ENCODE peak calls at places on chromosome 18, in seven cellular contexts. One of them, this sample, is unnamed. For H3K27me3, the result is how much of the 10 kb centered on the place peaks cover.

GRCh38 chr18:48553236-48553635 is 14.4 kb downstream of the CTIF start:
- DNase-seq in psoas muscle: no peak
- DNase-seq in HCT116: no peak
- DNase-seq in H9: no peak
- DNase-seq in cardiac muscle cell: no peak
- DNase-seq in lung: no peak
- DNase-seq in PC-3: no peak
- DNase-seq in this sample: no peak

GRCh38 chr18:79942786-79943607 is 8.5 kb downstream of the SLC66A2 start:
- DNase-seq in psoas muscle: peak
- DNase-seq in HCT116: no peak
- DNase-seq in H9: peak
- DNase-seq in cardiac muscle cell: no peak
- DNase-seq in lung: no peak
- DNase-seq in PC-3: no peak
- DNase-seq in this sample: no peak

GRCh38 chr18:5895300-5895885 is at the start of gene TMEM200C:
- DNase-seq in psoas muscle: no peak
- DNase-seq in HCT116: no peak
- DNase-seq in H9: no peak
- DNase-seq in cardiac muscle cell: peak
- DNase-seq in lung: no peak
- DNase-seq in PC-3: peak
- DNase-seq in this sample: no peak

GRCh38 chr18:75211721-75212625 is 1.4 kb downstream of the TSHZ1 start:
- DNase-seq in psoas muscle: peak
- DNase-seq in HCT116: no peak
- DNase-seq in H9: peak
- DNase-seq in cardiac muscle cell: peak
- DNase-seq in lung: peak
- DNase-seq in PC-3: peak
- DNase-seq in this sample: no peak

GRCh38 chr18:75438891-75439290 is 11.4 kb upstream of the SMIM21 start:
- DNase-seq in psoas muscle: no peak
- DNase-seq in HCT116: no peak
- DNase-seq in H9: no peak
- DNase-seq in cardiac muscle cell: no peak
- DNase-seq in lung: no peak
- DNase-seq in PC-3: no peak
- DNase-seq in this sample: no peak

GRCh38 chr18:77113361-77114069 is 19.1 kb downstream of the MBP start:
- DNase-seq in psoas muscle: peak
- DNase-seq in HCT116: no peak
- DNase-seq in H9: no peak
- DNase-seq in cardiac muscle cell: no peak
- DNase-seq in lung: no peak
- DNase-seq in PC-3: no peak
- DNase-seq in this sample: no peak

GRCh38 chr18:68448736-68449135 is 266.2 kb downstream of the TMX3 start:
- DNase-seq in psoas muscle: no peak
- DNase-seq in HCT116: no peak
- DNase-seq in H9: no peak
- DNase-seq in cardiac muscle cell: peak
- DNase-seq in lung: no peak
- DNase-seq in PC-3: peak
- DNase-seq in this sample: peak

GRCh38 chr18:4704766-4705165 is 249.7 kb upstream of the DLGAP1 start:
- DNase-seq in psoas muscle: no peak
- DNase-seq in HCT116: no peak
- DNase-seq in H9: no peak
- DNase-seq in cardiac muscle cell: no peak
- DNase-seq in lung: no peak
- DNase-seq in PC-3: no peak
- DNase-seq in this sample: no peak

GRCh38 chr18:8783335-8783993 is 78.1 kb downstream of the MTCL1 start:
- DNase-seq in psoas muscle: no peak
- DNase-seq in HCT116: no peak
- DNase-seq in H9: no peak
- DNase-seq in cardiac muscle cell: no peak
- DNase-seq in lung: no peak
- DNase-seq in PC-3: no peak
- DNase-seq in this sample: no peak

GRCh38 chr18:34977787-34978532 is 63.3 kb upstream of the MAPRE2 start:
- DNase-seq in psoas muscle: peak
- DNase-seq in HCT116: no peak
- DNase-seq in H9: peak
- DNase-seq in cardiac muscle cell: no peak
- DNase-seq in lung: peak
- DNase-seq in PC-3: no peak
- DNase-seq in this sample: no peak

GRCh38 chr18:76490701-76491171 is 4.3 kb downstream of the ZNF516 start:
- DNase-seq in psoas muscle: peak
- DNase-seq in HCT116: no peak
- DNase-seq in H9: no peak
- DNase-seq in cardiac muscle cell: peak
- DNase-seq in lung: peak
- DNase-seq in PC-3: no peak
- DNase-seq in this sample: no peak

GRCh38 chr18:36867056-36867455 is 38.1 kb downstream of the KIAA1328 start:
- DNase-seq in psoas muscle: no peak
- DNase-seq in HCT116: no peak
- DNase-seq in H9: no peak
- DNase-seq in cardiac muscle cell: no peak
- DNase-seq in lung: no peak
- DNase-seq in PC-3: no peak
- DNase-seq in this sample: no peak

GRCh38 chr18:79528846-79529245 is 133.1 kb downstream of the NFATC1 start:
- DNase-seq in psoas muscle: no peak
- DNase-seq in HCT116: peak
- DNase-seq in H9: peak
- DNase-seq in cardiac muscle cell: peak
- DNase-seq in lung: peak
- DNase-seq in PC-3: peak
- DNase-seq in this sample: peak

GRCh38 chr18:78526275-78526674 is 453.3 kb upstream of the SALL3 start:
- DNase-seq in psoas muscle: no peak
- DNase-seq in HCT116: no peak
- DNase-seq in H9: no peak
- DNase-seq in cardiac muscle cell: no peak
- DNase-seq in lung: no peak
- DNase-seq in PC-3: no peak
- DNase-seq in this sample: no peak

GRCh38 chr18:48877941-48878340 is 72.8 kb downstream of the SMAD7 start:
- DNase-seq in psoas muscle: no peak
- DNase-seq in HCT116: no peak
- DNase-seq in H9: no peak
- DNase-seq in cardiac muscle cell: no peak
- DNase-seq in lung: no peak
- DNase-seq in PC-3: no peak
- DNase-seq in this sample: no peak

GRCh38 chr18:64165906-64166305 is 17.0 kb upstream of the LINC00305 start:
- DNase-seq in psoas muscle: no peak
- DNase-seq in HCT116: no peak
- DNase-seq in H9: no peak
- DNase-seq in cardiac muscle cell: no peak
- DNase-seq in lung: no peak
- DNase-seq in PC-3: peak
- DNase-seq in this sample: no peak

GRCh38 chr18:48940854-48941531 is 9.8 kb downstream of the SMAD7 start:
- DNase-seq in psoas muscle: no peak
- DNase-seq in HCT116: no peak
- DNase-seq in H9: no peak
- DNase-seq in cardiac muscle cell: no peak
- DNase-seq in lung: no peak
- DNase-seq in PC-3: no peak
- DNase-seq in this sample: no peak

GRCh38 chr18:56785006-56785405 is 133.8 kb downstream of the WDR7 start:
- DNase-seq in psoas muscle: no peak
- DNase-seq in HCT116: no peak
- DNase-seq in H9: no peak
- DNase-seq in cardiac muscle cell: no peak
- DNase-seq in lung: no peak
- DNase-seq in PC-3: no peak
- DNase-seq in this sample: no peak

GRCh38 chr18:56787392-56787791 is 136.2 kb downstream of the WDR7 start:
- DNase-seq in psoas muscle: no peak
- DNase-seq in HCT116: no peak
- DNase-seq in H9: no peak
- DNase-seq in cardiac muscle cell: no peak
- DNase-seq in lung: no peak
- DNase-seq in PC-3: no peak
- DNase-seq in this sample: no peak

GRCh38 chr18:56789004-56789888 is 138.1 kb downstream of the WDR7 start:
- DNase-seq in psoas muscle: peak
- DNase-seq in HCT116: peak
- DNase-seq in H9: peak
- DNase-seq in cardiac muscle cell: peak
- DNase-seq in lung: no peak
- DNase-seq in PC-3: peak
- DNase-seq in this sample: no peak

GRCh38 chr18:56795381-56795780 is 144.2 kb downstream of the WDR7 start:
- DNase-seq in psoas muscle: no peak
- DNase-seq in HCT116: no peak
- DNase-seq in H9: no peak
- DNase-seq in cardiac muscle cell: peak
- DNase-seq in lung: no peak
- DNase-seq in PC-3: peak
- DNase-seq in this sample: no peak

DNA sequence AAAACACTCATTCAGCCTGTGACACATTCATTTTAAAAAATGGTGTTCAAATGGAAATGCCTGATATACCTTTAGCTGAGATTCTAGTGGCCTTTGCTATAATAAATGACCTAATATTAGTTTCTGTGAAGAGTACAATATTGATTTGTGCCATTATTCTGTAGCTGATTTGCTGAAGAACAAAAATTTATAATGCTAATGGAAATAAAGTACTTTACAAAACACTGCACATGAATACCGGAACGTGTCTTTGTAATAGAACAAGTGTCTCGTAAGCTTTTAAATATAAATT is 138.7 kb downstream of the WDR7 start:
- DNase-seq in psoas muscle: no peak
- DNase-seq in HCT116: no peak
- DNase-seq in H9: no peak
- DNase-seq in cardiac muscle cell: no peak
- DNase-seq in lung: no peak
- DNase-seq in PC-3: no peak
- DNase-seq in this sample: no peak
- TF ChIP-seq CTCF in psoas muscle: no peak
- TF ChIP-seq CTCF in HCT116: no peak
- TF ChIP-seq CTCF in H9: peak
- TF ChIP-seq CTCF in cardiac muscle cell: no peak
- TF ChIP-seq CTCF in lung: no peak
- TF ChIP-seq CTCF in PC-3: peak
- TF ChIP-seq CTCF in this sample: no peak

DNA sequence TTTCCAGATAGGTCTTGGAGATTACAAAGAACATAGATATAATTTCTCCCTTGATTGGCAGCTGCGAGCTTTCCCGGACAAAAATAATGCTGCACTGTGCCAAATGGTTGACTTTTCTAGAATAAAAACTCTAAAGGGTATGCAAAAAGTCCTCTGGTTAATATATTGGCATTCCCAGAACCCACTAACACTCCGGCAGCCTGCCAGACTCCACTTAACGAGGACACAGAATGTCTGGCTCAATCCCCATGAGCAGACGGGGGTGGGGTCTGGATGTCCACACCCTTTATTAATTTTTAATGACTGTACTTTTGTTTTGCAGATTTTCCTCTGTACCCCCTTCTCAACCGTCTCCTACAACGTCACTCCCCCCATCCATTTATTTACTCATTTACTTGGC is 3.3 kb downstream of the LDLRAD4 start:
- DNase-seq in psoas muscle: no peak
- DNase-seq in HCT116: no peak
- DNase-seq in H9: no peak
- DNase-seq in cardiac muscle cell: no peak
- DNase-seq in lung: peak
- DNase-seq in PC-3: no peak
- DNase-seq in this sample: peak
- H3K27me3 ChIP-seq in psoas muscle: under half
- H3K27me3 ChIP-seq in HCT116: under half
- H3K27me3 ChIP-seq in H9: under half
- H3K27me3 ChIP-seq in cardiac muscle cell: under half
- H3K27me3 ChIP-seq in lung: under half
- H3K27me3 ChIP-seq in PC-3: half or more
- H3K27me3 ChIP-seq in this sample: under half

DNA sequence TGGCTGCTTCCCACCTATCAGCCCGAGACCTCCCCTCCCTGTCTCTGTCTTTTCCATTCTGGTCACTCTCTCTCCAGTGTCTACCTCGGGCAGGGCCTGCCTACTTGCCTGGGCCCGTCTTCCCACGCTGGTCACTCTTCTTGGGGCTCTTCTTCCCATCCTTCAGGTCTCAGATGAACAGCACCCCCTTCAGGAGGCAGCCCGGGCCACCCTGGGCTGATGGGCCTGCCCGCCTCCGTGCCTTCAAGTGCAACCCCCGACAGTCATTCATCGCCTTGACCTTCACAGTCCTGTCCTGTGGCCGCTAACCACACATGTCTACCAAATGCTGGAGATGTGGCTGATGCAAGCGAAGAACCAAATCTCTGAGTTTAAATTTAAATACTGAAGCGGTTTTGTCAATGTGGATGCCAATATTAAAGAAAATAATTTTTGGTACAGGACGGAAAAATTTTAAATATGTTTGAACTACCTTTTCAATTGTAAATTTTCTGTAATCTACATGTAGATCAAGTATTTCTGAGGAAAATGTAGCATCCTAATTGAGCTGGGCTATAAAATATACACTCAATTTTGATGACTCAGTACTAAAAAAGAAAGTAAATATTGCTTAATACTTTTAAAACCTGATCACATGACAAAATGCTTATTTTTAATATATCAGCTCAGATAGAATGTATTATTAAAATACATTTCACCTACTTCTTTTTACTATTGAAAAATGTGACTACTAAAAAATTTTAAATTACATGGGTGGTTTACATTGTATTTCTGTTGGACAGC is 96.4 kb downstream of the LAMA1 start:
- DNase-seq in psoas muscle: no peak
- DNase-seq in HCT116: no peak
- DNase-seq in H9: peak
- DNase-seq in cardiac muscle cell: no peak
- DNase-seq in lung: no peak
- DNase-seq in PC-3: no peak
- DNase-seq in this sample: no peak
- TF ChIP-seq CTCF in psoas muscle: no peak
- TF ChIP-seq CTCF in HCT116: no peak
- TF ChIP-seq CTCF in H9: peak
- TF ChIP-seq CTCF in cardiac muscle cell: no peak
- TF ChIP-seq CTCF in lung: no peak
- TF ChIP-seq CTCF in PC-3: no peak
- TF ChIP-seq CTCF in this sample: no peak

DNA sequence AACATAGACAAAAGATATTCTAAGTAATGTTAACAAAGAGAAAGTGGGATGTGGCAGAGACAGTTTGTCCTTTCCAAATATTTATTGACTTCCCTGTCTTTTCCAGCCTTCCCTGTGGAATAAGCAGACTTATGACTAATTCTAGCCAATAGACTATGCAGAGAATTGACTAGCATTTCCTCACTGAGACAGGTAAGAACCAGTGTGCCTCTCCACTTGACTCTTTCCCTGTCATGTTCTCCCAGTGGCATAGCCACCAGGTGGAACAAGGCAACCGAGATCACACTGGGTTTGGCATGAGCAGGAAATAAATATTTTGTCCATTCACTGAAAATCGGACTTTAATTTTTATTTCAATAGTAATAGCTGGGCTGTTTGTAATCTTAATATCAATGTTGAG is 168.1 kb upstream of the CTAGE1 start:
- DNase-seq in psoas muscle: no peak
- DNase-seq in HCT116: no peak
- DNase-seq in H9: no peak
- DNase-seq in cardiac muscle cell: no peak
- DNase-seq in lung: no peak
- DNase-seq in PC-3: no peak
- DNase-seq in this sample: no peak
- H3K27me3 ChIP-seq in psoas muscle: under half
- H3K27me3 ChIP-seq in HCT116: under half
- H3K27me3 ChIP-seq in H9: under half
- H3K27me3 ChIP-seq in cardiac muscle cell: under half
- H3K27me3 ChIP-seq in lung: under half
- H3K27me3 ChIP-seq in PC-3: under half
- H3K27me3 ChIP-seq in this sample: under half

This sample was measured in BJ.